ENCODE peak calls at places on chromosomes 12 and 14, in four cellular contexts. One of them, this sample, is unnamed.

GRCh38 chr14:22837059-22837749 is 819 bp downstream of the MMP14 start:
- DNase-seq in GM12878: no peak
- DNase-seq in H1: peak
- DNase-seq in K562: no peak
- DNase-seq in this sample: peak

GRCh38 chr12:15629108-15629507 is 160.1 kb downstream of the EPS8 start:
- DNase-seq in GM12878: peak
- DNase-seq in H1: no peak
- DNase-seq in K562: no peak
- DNase-seq in this sample: peak

GRCh38 chr12:79098530-79098929 is 234.0 kb downstream of the SYT1 start:
- DNase-seq in GM12878: no peak
- DNase-seq in H1: no peak
- DNase-seq in K562: no peak
- DNase-seq in this sample: no peak

GRCh38 chr12:53938276-53939140 is at the start of gene HOXC13:
- DNase-seq in GM12878: no peak
- DNase-seq in H1: peak
- DNase-seq in K562: peak
- DNase-seq in this sample: peak

GRCh38 chr12:83161451-83161850 is 474.7 kb downstream of the TMTC2 start:
- DNase-seq in GM12878: no peak
- DNase-seq in H1: no peak
- DNase-seq in K562: no peak
- DNase-seq in this sample: no peak

GRCh38 chr12:39905152-39905551 is 200.7 kb downstream of the SLC2A13 start:
- DNase-seq in GM12878: no peak
- DNase-seq in H1: no peak
- DNase-seq in K562: no peak
- DNase-seq in this sample: no peak

GRCh38 chr12:93782854-93783253 is 105.7 kb downstream of the CRADD start:
- DNase-seq in GM12878: no peak
- DNase-seq in H1: no peak
- DNase-seq in K562: no peak
- DNase-seq in this sample: no peak

GRCh38 chr14:104086661-104087461 is 1.4 kb downstream of the ASPG start:
- DNase-seq in GM12878: no peak
- DNase-seq in H1: peak
- DNase-seq in K562: no peak
- DNase-seq in this sample: peak

GRCh38 chr12:47903151-47903611 is 1.6 kb downstream of the VDR start:
- DNase-seq in GM12878: no peak
- DNase-seq in H1: no peak
- DNase-seq in K562: peak
- DNase-seq in this sample: no peak

GRCh38 chr14:96177766-96178377 is 26.8 kb upstream of the BDKRB2 start:
- DNase-seq in GM12878: no peak
- DNase-seq in H1: no peak
- DNase-seq in K562: no peak
- DNase-seq in this sample: no peak

GRCh38 chr12:2963760-2964292 is 4.6 kb downstream of the TEAD4 start:
- DNase-seq in GM12878: no peak
- DNase-seq in H1: peak
- DNase-seq in K562: no peak
- DNase-seq in this sample: peak

GRCh38 chr14:64914237-64914971 is at the start of gene CHURC1:
- DNase-seq in GM12878: peak
- DNase-seq in H1: peak
- DNase-seq in K562: peak
- DNase-seq in this sample: peak

GRCh38 chr14:98903371-98903770 is 368.6 kb downstream of the BCL11B start:
- DNase-seq in GM12878: no peak
- DNase-seq in H1: no peak
- DNase-seq in K562: no peak
- DNase-seq in this sample: no peak

GRCh38 chr14:59450716-59451115 is 14.5 kb downstream of the GPR135 start:
- DNase-seq in GM12878: no peak
- DNase-seq in H1: no peak
- DNase-seq in K562: no peak
- DNase-seq in this sample: no peak

GRCh38 chr14:93909429-93910128 is 17.6 kb upstream of the FAM181A start:
- DNase-seq in GM12878: no peak
- DNase-seq in H1: no peak
- DNase-seq in K562: no peak
- DNase-seq in this sample: no peak

GRCh38 chr12:122917508-122918227 is 21.7 kb upstream of the VPS37B start:
- DNase-seq in GM12878: no peak
- DNase-seq in H1: no peak
- DNase-seq in K562: peak
- DNase-seq in this sample: no peak
- TF ChIP-seq CREB1 in GM12878: no peak
- TF ChIP-seq CREB1 in H1: no peak
- TF ChIP-seq CREB1 in K562: no peak
- TF ChIP-seq CREB1 in this sample: no peak

DNA sequence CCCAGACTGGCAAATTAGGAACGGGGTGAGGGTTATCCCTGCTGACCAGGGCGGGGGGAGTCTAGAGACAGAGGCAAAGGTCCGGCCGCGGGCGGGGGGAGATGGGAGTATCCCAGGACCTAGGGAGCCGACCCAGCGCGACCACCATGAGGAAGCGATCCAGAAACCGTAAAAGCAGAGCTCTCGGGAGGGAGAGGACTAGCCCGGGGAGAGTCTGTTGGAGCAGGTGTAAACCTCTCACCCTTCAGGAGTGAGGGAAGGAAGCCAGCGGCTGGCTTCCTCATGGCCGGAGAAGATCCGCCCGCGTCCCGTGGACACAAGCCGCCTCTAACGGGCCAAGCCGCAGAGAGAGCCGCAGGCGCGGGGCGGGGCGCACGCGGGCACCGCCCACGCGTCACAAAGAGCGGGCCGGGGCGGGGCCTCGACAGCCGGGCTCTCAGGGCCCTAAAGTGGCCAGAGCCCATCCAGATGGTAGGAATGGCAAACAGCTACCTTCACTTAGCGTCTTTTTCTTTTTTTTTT is at the start of gene ACRBP:
- DNase-seq in GM12878: no peak
- DNase-seq in H1: peak
- DNase-seq in K562: no peak
- DNase-seq in this sample: peak
- H3K4me2 ChIP-seq in GM12878: peak
- H3K4me2 ChIP-seq in H1: peak
- H3K4me2 ChIP-seq in K562: no peak
- H3K4me2 ChIP-seq in this sample: peak

GRCh38 chr12:49636574-49636973 is 13.2 kb downstream of the PRPF40B start:
- DNase-seq in GM12878: no peak
- DNase-seq in H1: no peak
- DNase-seq in K562: no peak
- DNase-seq in this sample: no peak
- TF ChIP-seq POLR2AphosphoS5 in GM12878: no peak
- TF ChIP-seq POLR2AphosphoS5 in H1: peak
- TF ChIP-seq POLR2AphosphoS5 in K562: no peak
- TF ChIP-seq POLR2AphosphoS5 in this sample: no peak

GRCh38 chr12:26831959-26832816 is 806 bp downstream of the ITPR2 start:
- DNase-seq in GM12878: no peak
- DNase-seq in H1: peak
- DNase-seq in K562: peak
- DNase-seq in this sample: peak
- TF ChIP-seq CREB1 in GM12878: peak
- TF ChIP-seq CREB1 in H1: no peak
- TF ChIP-seq CREB1 in K562: no peak
- TF ChIP-seq CREB1 in this sample: no peak

DNA sequence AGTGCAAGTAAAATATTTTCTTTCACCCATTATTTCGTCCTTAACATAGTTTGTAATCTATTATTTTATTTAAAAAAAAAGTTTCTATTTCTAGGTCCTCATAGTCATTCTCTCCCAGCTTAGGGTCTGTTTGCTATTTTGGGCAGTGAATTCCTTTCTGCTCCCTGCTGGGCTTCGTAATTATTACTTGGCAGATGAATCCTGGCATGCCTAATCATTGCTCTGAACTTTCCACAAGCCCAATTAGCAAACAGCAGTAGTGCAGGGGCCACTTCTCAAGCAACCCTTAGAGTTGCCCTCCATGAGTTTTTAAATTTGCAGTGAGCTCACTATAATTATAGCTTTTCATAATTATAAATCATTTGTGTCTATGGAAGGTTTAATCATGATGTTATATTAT is 1378.3 kb upstream of the SEL1L start:
- DNase-seq in GM12878: no peak
- DNase-seq in H1: no peak
- DNase-seq in K562: no peak
- DNase-seq in this sample: no peak
- H3K4me2 ChIP-seq in GM12878: no peak
- H3K4me2 ChIP-seq in H1: no peak
- H3K4me2 ChIP-seq in K562: no peak
- H3K4me2 ChIP-seq in this sample: no peak

GRCh38 chr12:111445311-111446043 is 39.8 kb downstream of the SH2B3 start:
- DNase-seq in GM12878: no peak
- DNase-seq in H1: no peak
- DNase-seq in K562: no peak
- DNase-seq in this sample: no peak

GRCh38 chr12:111444706-111445310 is 39.1 kb downstream of the SH2B3 start:
- DNase-seq in GM12878: peak
- DNase-seq in H1: peak
- DNase-seq in K562: no peak
- DNase-seq in this sample: peak

GRCh38 chr12:111446631-111447570 is 41.2 kb downstream of the SH2B3 start:
- DNase-seq in GM12878: no peak
- DNase-seq in H1: peak
- DNase-seq in K562: no peak
- DNase-seq in this sample: no peak

GRCh38 chr12:111447571-111448265 is 42.0 kb downstream of the SH2B3 start:
- DNase-seq in GM12878: no peak
- DNase-seq in H1: peak
- DNase-seq in K562: no peak
- DNase-seq in this sample: no peak

DNA sequence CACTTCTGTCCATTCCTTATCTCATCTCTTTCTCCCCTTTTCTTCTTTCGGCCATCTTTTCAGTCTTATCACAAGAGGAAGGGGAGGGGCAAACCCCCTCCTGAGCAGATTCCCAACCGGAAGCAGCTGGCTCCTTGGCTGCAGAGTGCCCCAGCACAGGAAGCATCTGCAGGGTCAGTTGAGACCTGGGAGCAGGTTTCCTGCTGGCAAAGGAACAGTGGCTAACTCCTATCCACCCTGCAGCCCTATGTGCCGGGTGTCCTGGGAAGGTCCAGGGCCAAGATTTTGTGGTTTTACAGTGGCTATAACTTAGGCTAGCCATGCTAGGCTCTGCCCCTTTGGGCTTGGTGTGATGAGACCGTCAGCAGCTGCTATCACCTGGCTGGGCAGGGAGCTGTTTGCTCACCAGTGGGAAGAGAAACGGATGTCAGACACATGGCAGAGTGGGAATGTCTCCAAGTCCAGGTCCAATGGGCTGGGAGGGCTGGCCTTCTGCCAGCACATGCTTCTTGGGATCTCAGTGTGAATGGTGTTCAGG is 40.4 kb downstream of the SH2B3 start:
- DNase-seq in GM12878: no peak
- DNase-seq in H1: peak
- DNase-seq in K562: peak
- DNase-seq in this sample: peak
- TF ChIP-seq POLR2AphosphoS5 in GM12878: no peak
- TF ChIP-seq POLR2AphosphoS5 in H1: no peak
- TF ChIP-seq POLR2AphosphoS5 in K562: no peak
- TF ChIP-seq POLR2AphosphoS5 in this sample: no peak

DNA sequence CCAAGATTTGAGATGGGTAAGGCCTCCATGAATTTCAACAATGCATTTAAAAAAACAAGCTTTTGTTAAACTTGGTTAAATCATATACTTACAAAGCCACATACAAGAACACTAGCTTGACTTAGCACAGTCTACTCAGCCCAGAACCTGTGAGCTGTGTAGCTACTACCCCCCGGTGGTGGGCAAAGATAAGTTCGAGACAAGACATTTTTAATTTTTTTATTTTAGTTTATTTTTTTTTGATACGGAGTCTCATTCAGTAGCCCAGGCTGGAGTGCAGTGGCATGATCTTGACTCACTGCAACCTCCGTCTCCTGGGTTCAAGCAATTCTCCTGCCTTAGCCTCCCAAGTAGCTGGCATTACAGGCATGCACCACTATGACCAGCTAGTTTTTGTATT is 3.7 kb upstream of the NECAP1 start:
- DNase-seq in GM12878: no peak
- DNase-seq in H1: no peak
- DNase-seq in K562: peak
- DNase-seq in this sample: peak
- TF ChIP-seq CREB1 in GM12878: no peak
- TF ChIP-seq CREB1 in H1: no peak
- TF ChIP-seq CREB1 in K562: no peak
- TF ChIP-seq CREB1 in this sample: no peak